ENCODE peak calls at places on chromosomes 6 and 20, in four cellular contexts. H is NCI-H1417, Z is heart left ventricle, B is HuH-7. I is an unnamed sample.

GRCh38 chr6:53765270-53765669 is 29.5 kb upstream of the LRRC1 start:
- DNase-seq in H (no peak), Z (no peak), B (no peak), I (no peak)

GRCh38 chr20:5001174-5002076 is at the start of gene SLC23A2:
- DNase-seq in H (peak), Z (peak), B (peak), I (peak)

GRCh38 chr20:55461519-55461918 is 543.8 kb downstream of the CBLN4 start:
- DNase-seq in H (no peak), Z (no peak), B (no peak), I (no peak)

GRCh38 chr6:23176883-23177282 is 607.5 kb downstream of the HDGFL1 start:
- DNase-seq in H (no peak), Z (no peak), B (peak), I (no peak)

GRCh38 chr6:67952121-67952520 is 683.0 kb upstream of the ADGRB3 start:
- DNase-seq in H (no peak), Z (no peak), B (no peak), I (no peak)

GRCh38 chr20:49313271-49313670 is 35.4 kb upstream of the ZNFX1 start:
- DNase-seq in H (no peak), Z (no peak), B (no peak), I (no peak)

GRCh38 chr6:72533601-72534000 is 88.3 kb upstream of the KCNQ5 start:
- DNase-seq in H (no peak), Z (no peak), B (no peak), I (no peak)

GRCh38 chr6:393391-394221 is 2.1 kb downstream of the IRF4 start:
- DNase-seq in H (peak), Z (no peak), B (no peak), I (no peak)

GRCh38 chr6:98672681-98673475 is 161.5 kb upstream of the POU3F2 start:
- DNase-seq in H (no peak), Z (no peak), B (no peak), I (no peak)

GRCh38 chr20:41098703-41099250 is 38.6 kb upstream of the PLCG1 start:
- DNase-seq in H (no peak), Z (no peak), B (no peak), I (no peak)

GRCh38 chr6:29489286-29489685 is 1.5 kb upstream of the MAS1L start:
- DNase-seq in H (no peak), Z (no peak), B (no peak), I (no peak)

GRCh38 chr20:31452575-31452974 is 12.1 kb downstream of the DEFB123 start:
- DNase-seq in H (no peak), Z (no peak), B (no peak), I (no peak)

GRCh38 chr6:36235309-36235708 is 34.6 kb upstream of the PNPLA1 start:
- DNase-seq in H (no peak), Z (no peak), B (no peak), I (no peak)

GRCh38 chr6:7148100-7148822 is 40.5 kb downstream of the RREB1 start:
- DNase-seq in H (no peak), Z (no peak), B (no peak), I (no peak)

GRCh38 chr6:21596379-21597242 is 3.1 kb downstream of the SOX4 start:
- DNase-seq in H (peak), Z (peak), B (no peak), I (peak)

GRCh38 chr6:155628315-155628714 is 172.7 kb upstream of the NOX3 start:
- DNase-seq in H (no peak), Z (no peak), B (no peak), I (no peak)

GRCh38 chr20:35572838-35573237 is 31.0 kb downstream of the ERGIC3 start:
- DNase-seq in H (no peak), Z (no peak), B (no peak), I (no peak)

GRCh38 chr6:42520786-42521607 is 42.8 kb upstream of the UBR2 start:
- DNase-seq in H (no peak), Z (no peak), B (no peak), I (no peak)

GRCh38 chr6:15593798-15594197 is 69.0 kb downstream of the DTNBP1 start:
- DNase-seq in H (no peak), Z (no peak), B (no peak), I (no peak)

I was measured in naive thymus-derived CD4-positive, alpha-beta T cell.